ENCODE peak calls at places on chromosomes 2 and 18, in four cellular contexts. One of them, this sample, is unnamed.

GRCh38 chr2:55049794-55050132 is 488 bp downstream of the RTN4 start:
- DNase-seq in endodermal cell: no peak
- DNase-seq in right atrium auricular region: no peak
- DNase-seq in psoas muscle: no peak
- DNase-seq in this sample: no peak

GRCh38 chr18:2976218-2976617 is 36.7 kb downstream of the LPIN2 start:
- DNase-seq in endodermal cell: no peak
- DNase-seq in right atrium auricular region: no peak
- DNase-seq in psoas muscle: no peak
- DNase-seq in this sample: no peak

GRCh38 chr2:24697792-24698191 is 95.4 kb downstream of the PTRHD1 start:
- DNase-seq in endodermal cell: no peak
- DNase-seq in right atrium auricular region: no peak
- DNase-seq in psoas muscle: no peak
- DNase-seq in this sample: no peak

GRCh38 chr18:55064760-55065159 is 105.5 kb upstream of the CCDC68 start:
- DNase-seq in endodermal cell: no peak
- DNase-seq in right atrium auricular region: no peak
- DNase-seq in psoas muscle: no peak
- DNase-seq in this sample: no peak

GRCh38 chr18:8988262-8988871 is 114.1 kb upstream of the NDUFV2 start:
- DNase-seq in endodermal cell: peak; percentile 89
- DNase-seq in right atrium auricular region: no peak
- DNase-seq in psoas muscle: peak; percentile 66
- DNase-seq in this sample: peak; percentile 43

GRCh38 chr18:62566199-62566598 is 43.4 kb downstream of the ZCCHC2 start:
- DNase-seq in endodermal cell: peak; percentile 73
- DNase-seq in right atrium auricular region: no peak
- DNase-seq in psoas muscle: peak; percentile 69
- DNase-seq in this sample: peak; percentile 40

GRCh38 chr2:134634054-134634630 is 84.7 kb downstream of the TMEM163 start:
- DNase-seq in endodermal cell: no peak
- DNase-seq in right atrium auricular region: no peak
- DNase-seq in psoas muscle: no peak
- DNase-seq in this sample: no peak

GRCh38 chr2:68879296-68879695 is 8.1 kb upstream of the BMP10 start:
- DNase-seq in endodermal cell: no peak
- DNase-seq in right atrium auricular region: no peak
- DNase-seq in psoas muscle: no peak
- DNase-seq in this sample: no peak

GRCh38 chr18:9417081-9417841 is 58.1 kb upstream of the RALBP1 start:
- DNase-seq in endodermal cell: no peak
- DNase-seq in right atrium auricular region: no peak
- DNase-seq in psoas muscle: peak; percentile 65
- DNase-seq in this sample: peak; percentile 34

GRCh38 chr2:66446178-66446860 is 11.4 kb downstream of the MEIS1 start:
- DNase-seq in endodermal cell: peak; percentile 87
- DNase-seq in right atrium auricular region: no peak
- DNase-seq in psoas muscle: peak; percentile 72
- DNase-seq in this sample: peak; percentile 53

GRCh38 chr18:62372156-62372555 is 47.0 kb downstream of the TNFRSF11A start:
- DNase-seq in endodermal cell: no peak
- DNase-seq in right atrium auricular region: no peak
- DNase-seq in psoas muscle: no peak
- DNase-seq in this sample: no peak

GRCh38 chr2:36461039-36461681 is 105.6 kb downstream of the CRIM1 start:
- DNase-seq in endodermal cell: no peak
- DNase-seq in right atrium auricular region: no peak
- DNase-seq in psoas muscle: no peak
- DNase-seq in this sample: no peak

GRCh38 chr2:191384829-191385228 is 139.6 kb downstream of the MYO1B start:
- DNase-seq in endodermal cell: no peak
- DNase-seq in right atrium auricular region: no peak
- DNase-seq in psoas muscle: no peak
- DNase-seq in this sample: no peak

GRCh38 chr2:41932241-41933034 is 115.4 kb upstream of the PKDCC start:
- DNase-seq in endodermal cell: no peak
- DNase-seq in right atrium auricular region: peak; percentile 96
- DNase-seq in psoas muscle: peak; percentile 88
- DNase-seq in this sample: peak; percentile 81

GRCh38 chr2:68280316-68280715 is 28.0 kb upstream of the PPP3R1 start:
- DNase-seq in endodermal cell: no peak
- DNase-seq in right atrium auricular region: no peak
- DNase-seq in psoas muscle: no peak
- DNase-seq in this sample: no peak

GRCh38 chr2:240836781-240837467 is 16.9 kb upstream of the KIF1A start:
- DNase-seq in endodermal cell: no peak
- DNase-seq in right atrium auricular region: peak; percentile 67
- DNase-seq in psoas muscle: peak; percentile 86
- DNase-seq in this sample: peak; percentile 67

GRCh38 chr2:236124182-236124581 is 44.0 kb downstream of the GBX2 start:
- DNase-seq in endodermal cell: no peak
- DNase-seq in right atrium auricular region: no peak
- DNase-seq in psoas muscle: no peak
- DNase-seq in this sample: no peak

GRCh38 chr2:78739282-78739681 is 286.2 kb upstream of the REG3G start:
- DNase-seq in endodermal cell: no peak
- DNase-seq in right atrium auricular region: no peak
- DNase-seq in psoas muscle: no peak
- DNase-seq in this sample: no peak

GRCh38 chr2:174009488-174010223 is 44.5 kb upstream of the SP3 start:
- DNase-seq in endodermal cell: no peak
- DNase-seq in right atrium auricular region: no peak
- DNase-seq in psoas muscle: no peak
- DNase-seq in this sample: no peak

GRCh38 chr2:235277485-235277884 is 216.4 kb upstream of the AGAP1 start:
- DNase-seq in endodermal cell: no peak
- DNase-seq in right atrium auricular region: no peak
- DNase-seq in psoas muscle: no peak
- DNase-seq in this sample: no peak

GRCh38 chr18:42706618-42707017 is 408.9 kb downstream of the RIT2 start:
- DNase-seq in endodermal cell: peak; percentile 58
- DNase-seq in right atrium auricular region: no peak
- DNase-seq in psoas muscle: no peak
- DNase-seq in this sample: no peak

GRCh38 chr18:70490008-70490933 is 201.4 kb downstream of the SOCS6 start:
- DNase-seq in endodermal cell: peak; percentile 75
- DNase-seq in right atrium auricular region: no peak
- DNase-seq in psoas muscle: no peak
- DNase-seq in this sample: no peak

GRCh38 chr2:192604295-192604694 is 409.6 kb upstream of the TMEFF2 start:
- DNase-seq in endodermal cell: peak; percentile 72
- DNase-seq in right atrium auricular region: no peak
- DNase-seq in psoas muscle: no peak
- DNase-seq in this sample: no peak

GRCh38 chr2:10337449-10337848 is 34.7 kb downstream of the HPCAL1 start:
- DNase-seq in endodermal cell: no peak
- DNase-seq in right atrium auricular region: no peak
- DNase-seq in psoas muscle: peak; percentile 11
- DNase-seq in this sample: no peak

GRCh38 chr2:179745615-179746263 is 115.7 kb downstream of the ZNF385B start:
- DNase-seq in endodermal cell: no peak
- DNase-seq in right atrium auricular region: no peak
- DNase-seq in psoas muscle: no peak
- DNase-seq in this sample: no peak

GRCh38 chr2:25228848-25229674 is 60.7 kb upstream of the POMC start:
- DNase-seq in endodermal cell: peak; percentile 95
- DNase-seq in right atrium auricular region: peak; percentile 77
- DNase-seq in psoas muscle: peak; percentile 82
- DNase-seq in this sample: peak; percentile 81

GRCh38 chr2:188678921-188679320 is 295.3 kb upstream of the COL3A1 start:
- DNase-seq in endodermal cell: no peak
- DNase-seq in right atrium auricular region: no peak
- DNase-seq in psoas muscle: no peak
- DNase-seq in this sample: no peak

GRCh38 chr2:168234407-168235085 is 12.8 kb downstream of the STK39 start:
- DNase-seq in endodermal cell: no peak
- DNase-seq in right atrium auricular region: no peak
- DNase-seq in psoas muscle: no peak
- DNase-seq in this sample: no peak

GRCh38 chr2:152367547-152368250 is 32.7 kb downstream of the FMNL2 start:
- DNase-seq in endodermal cell: no peak
- DNase-seq in right atrium auricular region: no peak
- DNase-seq in psoas muscle: no peak
- DNase-seq in this sample: no peak

GRCh38 chr2:85707304-85707703 is 13.1 kb downstream of the GNLY start:
- DNase-seq in endodermal cell: peak; percentile 82
- DNase-seq in right atrium auricular region: peak; percentile 87
- DNase-seq in psoas muscle: no peak
- DNase-seq in this sample: no peak

GRCh38 chr18:774811-775210 is 37.2 kb downstream of the YES1 start:
- DNase-seq in endodermal cell: no peak
- DNase-seq in right atrium auricular region: no peak
- DNase-seq in psoas muscle: no peak
- DNase-seq in this sample: no peak

GRCh38 chr2:182767578-182767977 is 51.5 kb downstream of the DNAJC10 start:
- DNase-seq in endodermal cell: peak; percentile 53
- DNase-seq in right atrium auricular region: no peak
- DNase-seq in psoas muscle: no peak
- DNase-seq in this sample: no peak

GRCh38 chr2:182766626-182767025 is 50.6 kb downstream of the DNAJC10 start:
- DNase-seq in endodermal cell: no peak
- DNase-seq in right atrium auricular region: no peak
- DNase-seq in psoas muscle: no peak
- DNase-seq in this sample: no peak

GRCh38 chr2:182763311-182763912 is 47.4 kb downstream of the DNAJC10 start:
- DNase-seq in endodermal cell: peak; percentile 64
- DNase-seq in right atrium auricular region: no peak
- DNase-seq in psoas muscle: no peak
- DNase-seq in this sample: no peak

GRCh38 chr2:182758379-182758778 is 42.3 kb downstream of the DNAJC10 start:
- DNase-seq in endodermal cell: no peak
- DNase-seq in right atrium auricular region: no peak
- DNase-seq in psoas muscle: no peak
- DNase-seq in this sample: no peak

DNA sequence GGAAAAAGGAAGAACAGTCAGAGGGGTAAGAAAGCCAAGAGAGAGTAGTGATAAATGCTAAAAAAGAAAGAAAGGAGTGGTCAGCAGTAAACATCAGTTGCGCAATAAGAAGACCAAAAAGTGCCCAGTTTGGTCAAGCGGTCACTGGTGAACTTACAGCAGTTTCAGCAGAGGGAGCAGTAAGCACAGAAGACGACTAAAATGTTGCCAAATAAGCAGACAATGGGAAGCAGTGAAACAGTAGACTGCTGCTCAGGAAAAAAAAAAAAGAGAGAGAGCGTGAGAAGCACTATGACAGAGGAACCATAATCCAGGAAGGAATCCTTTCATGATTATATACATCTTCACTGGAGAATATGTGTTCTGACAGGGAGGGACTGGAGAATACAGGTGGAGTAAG is 45.8 kb downstream of the DNAJC10 start:
- DNase-seq in endodermal cell: no peak
- DNase-seq in right atrium auricular region: no peak
- DNase-seq in psoas muscle: no peak
- DNase-seq in this sample: no peak
- TF ChIP-seq CTCF in endodermal cell: peak; percentile 21
- TF ChIP-seq CTCF in right atrium auricular region: peak; percentile 41
- TF ChIP-seq CTCF in psoas muscle: peak; percentile 5
- TF ChIP-seq CTCF in this sample: peak; percentile 21

GRCh38 chr18:80247403-80247916 is at the start of gene PARD6G:
- DNase-seq in endodermal cell: peak; percentile 89
- DNase-seq in right atrium auricular region: peak; percentile 74
- DNase-seq in psoas muscle: peak; percentile 91
- DNase-seq in this sample: peak; percentile 88
- H3K4me1 ChIP-seq in endodermal cell: no peaks in the 10 kb centered on the region
- H3K4me1 ChIP-seq in right atrium auricular region: peaks cover 13% of the 10 kb centered on the region
- H3K4me1 ChIP-seq in psoas muscle: no peaks in the 10 kb centered on the region
- H3K4me1 ChIP-seq in this sample: no peaks in the 10 kb centered on the region

GRCh38 chr2:157748371-157749132 is 119.9 kb upstream of the ACVR1C start:
- DNase-seq in endodermal cell: no peak
- DNase-seq in right atrium auricular region: no peak
- DNase-seq in psoas muscle: no peak
- DNase-seq in this sample: no peak

GRCh38 chr2:157747695-157748370 is 119.2 kb upstream of the ACVR1C start:
- DNase-seq in endodermal cell: no peak
- DNase-seq in right atrium auricular region: peak; percentile 64
- DNase-seq in psoas muscle: peak; percentile 78
- DNase-seq in this sample: no peak

GRCh38 chr2:157749684-157750083 is 121.0 kb upstream of the ACVR1C start:
- DNase-seq in endodermal cell: no peak
- DNase-seq in right atrium auricular region: no peak
- DNase-seq in psoas muscle: no peak
- DNase-seq in this sample: no peak

GRCh38 chr2:157747280-157747679 is 118.6 kb upstream of the ACVR1C start:
- DNase-seq in endodermal cell: no peak
- DNase-seq in right atrium auricular region: no peak
- DNase-seq in psoas muscle: no peak
- DNase-seq in this sample: no peak

GRCh38 chr2:157751462-157752058 is 122.9 kb upstream of the ACVR1C start:
- DNase-seq in endodermal cell: peak; percentile 85
- DNase-seq in right atrium auricular region: no peak
- DNase-seq in psoas muscle: peak; percentile 69
- DNase-seq in this sample: no peak
- TF ChIP-seq CTCF in endodermal cell: peak; percentile 82
- TF ChIP-seq CTCF in right atrium auricular region: no peak
- TF ChIP-seq CTCF in psoas muscle: no peak
- TF ChIP-seq CTCF in this sample: no peak

GRCh38 chr2:196289000-196289399 is 117.6 kb upstream of the STK17B start:
- DNase-seq in endodermal cell: no peak
- DNase-seq in right atrium auricular region: no peak
- DNase-seq in psoas muscle: no peak
- DNase-seq in this sample: no peak
- H3K4me1 ChIP-seq in endodermal cell: no peaks in the 10 kb centered on the region
- H3K4me1 ChIP-seq in right atrium auricular region: peaks cover 18% of the 10 kb centered on the region
- H3K4me1 ChIP-seq in psoas muscle: peaks cover 7% of the 10 kb centered on the region
- H3K4me1 ChIP-seq in this sample: peaks cover 3% of the 10 kb centered on the region

GRCh38 chr2:110883401-110883800 is 151.0 kb downstream of the ACOXL start:
- DNase-seq in endodermal cell: no peak
- DNase-seq in right atrium auricular region: no peak
- DNase-seq in psoas muscle: no peak
- DNase-seq in this sample: no peak

GRCh38 chr2:110888401-110888800 is 156.0 kb downstream of the ACOXL start:
- DNase-seq in endodermal cell: no peak
- DNase-seq in right atrium auricular region: no peak
- DNase-seq in psoas muscle: no peak
- DNase-seq in this sample: no peak

GRCh38 chr2:110885256-110885655 is 152.9 kb downstream of the ACOXL start:
- DNase-seq in endodermal cell: no peak
- DNase-seq in right atrium auricular region: no peak
- DNase-seq in psoas muscle: no peak
- DNase-seq in this sample: no peak

GRCh38 chr2:110891626-110892025 is 159.3 kb downstream of the ACOXL start:
- DNase-seq in endodermal cell: no peak
- DNase-seq in right atrium auricular region: no peak
- DNase-seq in psoas muscle: no peak
- DNase-seq in this sample: no peak

GRCh38 chr2:110886806-110887573 is 154.6 kb downstream of the ACOXL start:
- DNase-seq in endodermal cell: no peak
- DNase-seq in right atrium auricular region: peak; percentile 23
- DNase-seq in psoas muscle: no peak
- DNase-seq in this sample: no peak
- TF ChIP-seq CTCF in endodermal cell: peak; percentile 57
- TF ChIP-seq CTCF in right atrium auricular region: no peak
- TF ChIP-seq CTCF in psoas muscle: no peak
- TF ChIP-seq CTCF in this sample: no peak

This sample was measured in heart left ventricle.